ENCODE peak calls at places on chromosomes 5 and 9, in eight cellular contexts. One of them, this sample, is unnamed.

GRCh38 chr5:149727336-149728035 is 2.6 kb upstream of the PPARGC1B start:
- DNase-seq in Peyer's patch: no peak
- DNase-seq in AG04450: no peak
- DNase-seq in foreskin keratinocyte: no peak
- DNase-seq in prostate gland: no peak
- DNase-seq in fibroblast of lung: no peak
- DNase-seq in dorsolateral prefrontal cortex: no peak
- DNase-seq in psoas muscle: no peak
- DNase-seq in this sample: no peak

GRCh38 chr9:22483528-22484060 is 37.0 kb downstream of the DMRTA1 start:
- DNase-seq in Peyer's patch: no peak
- DNase-seq in AG04450: no peak
- DNase-seq in foreskin keratinocyte: no peak
- DNase-seq in prostate gland: no peak
- DNase-seq in fibroblast of lung: no peak
- DNase-seq in dorsolateral prefrontal cortex: no peak
- DNase-seq in psoas muscle: no peak
- DNase-seq in this sample: no peak

GRCh38 chr5:147359551-147359950 is 124.7 kb downstream of the STK32A start:
- DNase-seq in Peyer's patch: no peak
- DNase-seq in AG04450: no peak
- DNase-seq in foreskin keratinocyte: no peak
- DNase-seq in prostate gland: no peak
- DNase-seq in fibroblast of lung: no peak
- DNase-seq in dorsolateral prefrontal cortex: no peak
- DNase-seq in psoas muscle: no peak
- DNase-seq in this sample: no peak

GRCh38 chr5:13601152-13601551 is 343.3 kb downstream of the DNAH5 start:
- DNase-seq in Peyer's patch: no peak
- DNase-seq in AG04450: no peak
- DNase-seq in foreskin keratinocyte: peak
- DNase-seq in prostate gland: no peak
- DNase-seq in fibroblast of lung: no peak
- DNase-seq in dorsolateral prefrontal cortex: no peak
- DNase-seq in psoas muscle: no peak
- DNase-seq in this sample: peak

GRCh38 chr9:93186151-93186715 is 2.3 kb downstream of the WNK2 start:
- DNase-seq in Peyer's patch: no peak
- DNase-seq in AG04450: no peak
- DNase-seq in foreskin keratinocyte: no peak
- DNase-seq in prostate gland: peak
- DNase-seq in fibroblast of lung: no peak
- DNase-seq in dorsolateral prefrontal cortex: no peak
- DNase-seq in psoas muscle: no peak
- DNase-seq in this sample: no peak

GRCh38 chr5:142674438-142675210 is 11.3 kb downstream of the FGF1 start:
- DNase-seq in Peyer's patch: no peak
- DNase-seq in AG04450: peak
- DNase-seq in foreskin keratinocyte: no peak
- DNase-seq in prostate gland: no peak
- DNase-seq in fibroblast of lung: peak
- DNase-seq in dorsolateral prefrontal cortex: no peak
- DNase-seq in psoas muscle: no peak
- DNase-seq in this sample: peak

GRCh38 chr9:93699650-93700049 is 123.3 kb downstream of the PHF2 start:
- DNase-seq in Peyer's patch: no peak
- DNase-seq in AG04450: no peak
- DNase-seq in foreskin keratinocyte: no peak
- DNase-seq in prostate gland: no peak
- DNase-seq in fibroblast of lung: no peak
- DNase-seq in dorsolateral prefrontal cortex: no peak
- DNase-seq in psoas muscle: no peak
- DNase-seq in this sample: no peak

GRCh38 chr9:72145093-72145492 is 4.1 kb upstream of the GDA start:
- DNase-seq in Peyer's patch: no peak
- DNase-seq in AG04450: no peak
- DNase-seq in foreskin keratinocyte: peak
- DNase-seq in prostate gland: no peak
- DNase-seq in fibroblast of lung: no peak
- DNase-seq in dorsolateral prefrontal cortex: no peak
- DNase-seq in psoas muscle: no peak
- DNase-seq in this sample: no peak

GRCh38 chr9:126869368-126869767 is 8.9 kb downstream of the ZBTB34 start:
- DNase-seq in Peyer's patch: no peak
- DNase-seq in AG04450: no peak
- DNase-seq in foreskin keratinocyte: no peak
- DNase-seq in prostate gland: no peak
- DNase-seq in fibroblast of lung: no peak
- DNase-seq in dorsolateral prefrontal cortex: no peak
- DNase-seq in psoas muscle: no peak
- DNase-seq in this sample: no peak

DNA sequence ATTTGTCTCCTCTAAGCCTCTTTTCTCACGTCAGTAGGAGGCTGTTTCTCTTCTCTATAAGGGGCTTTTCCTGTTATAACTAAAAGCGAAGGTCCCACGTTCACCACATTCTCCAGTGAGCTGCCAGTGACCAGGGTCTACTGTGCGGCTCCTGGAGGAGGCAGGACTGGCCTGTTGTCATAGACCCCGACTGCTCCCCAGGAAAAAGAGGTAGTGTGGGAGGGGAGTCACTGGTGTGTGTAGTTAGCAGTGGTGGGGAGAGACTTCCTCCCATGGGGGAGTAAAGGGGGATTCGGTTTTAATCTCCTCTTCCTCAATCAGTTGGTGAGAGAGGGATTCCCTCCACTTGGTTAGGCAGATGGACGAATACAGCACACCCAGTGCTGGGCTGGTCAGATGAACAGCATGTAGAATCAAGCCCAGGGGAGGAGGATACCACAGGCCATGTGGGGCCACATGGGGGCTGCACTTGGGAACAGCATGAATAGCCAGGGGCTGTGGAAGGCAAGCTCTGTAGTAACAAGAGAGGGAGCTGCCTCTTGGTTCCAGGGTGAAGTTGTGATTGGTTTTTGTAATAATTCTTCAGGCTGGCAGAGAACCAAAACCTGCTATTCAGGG is 207.5 kb upstream of the S1PR3 start:
- DNase-seq in Peyer's patch: no peak
- DNase-seq in AG04450: no peak
- DNase-seq in foreskin keratinocyte: no peak
- DNase-seq in prostate gland: no peak
- DNase-seq in fibroblast of lung: no peak
- DNase-seq in dorsolateral prefrontal cortex: no peak
- DNase-seq in psoas muscle: no peak
- DNase-seq in this sample: no peak
- H3K27ac ChIP-seq in Peyer's patch: no peak
- H3K27ac ChIP-seq in AG04450: no peak
- H3K27ac ChIP-seq in foreskin keratinocyte: no peak
- H3K27ac ChIP-seq in prostate gland: no peak
- H3K27ac ChIP-seq in fibroblast of lung: no peak
- H3K27ac ChIP-seq in dorsolateral prefrontal cortex: no peak
- H3K27ac ChIP-seq in psoas muscle: no peak
- H3K27ac ChIP-seq in this sample: no peak

GRCh38 chr5:139392678-139393496 is 2.0 kb downstream of the PROB1 start:
- DNase-seq in Peyer's patch: peak
- DNase-seq in AG04450: no peak
- DNase-seq in foreskin keratinocyte: peak
- DNase-seq in prostate gland: peak
- DNase-seq in fibroblast of lung: peak
- DNase-seq in dorsolateral prefrontal cortex: no peak
- DNase-seq in psoas muscle: peak
- DNase-seq in this sample: peak
- H3K27ac ChIP-seq in Peyer's patch: peak
- H3K27ac ChIP-seq in AG04450: no peak
- H3K27ac ChIP-seq in foreskin keratinocyte: no peak
- H3K27ac ChIP-seq in prostate gland: peak
- H3K27ac ChIP-seq in fibroblast of lung: no peak
- H3K27ac ChIP-seq in dorsolateral prefrontal cortex: no peak
- H3K27ac ChIP-seq in psoas muscle: peak
- H3K27ac ChIP-seq in this sample: no peak

GRCh38 chr5:138369249-138369648 is 16.8 kb downstream of the KDM3B start:
- DNase-seq in Peyer's patch: no peak
- DNase-seq in AG04450: no peak
- DNase-seq in foreskin keratinocyte: no peak
- DNase-seq in prostate gland: no peak
- DNase-seq in fibroblast of lung: no peak
- DNase-seq in dorsolateral prefrontal cortex: no peak
- DNase-seq in psoas muscle: no peak
- DNase-seq in this sample: no peak
- H3K27ac ChIP-seq in Peyer's patch: no peak
- H3K27ac ChIP-seq in AG04450: no peak
- H3K27ac ChIP-seq in foreskin keratinocyte: no peak
- H3K27ac ChIP-seq in prostate gland: no peak
- H3K27ac ChIP-seq in fibroblast of lung: no peak
- H3K27ac ChIP-seq in dorsolateral prefrontal cortex: no peak
- H3K27ac ChIP-seq in psoas muscle: peak
- H3K27ac ChIP-seq in this sample: no peak

GRCh38 chr9:123318192-123318591 is 37.8 kb upstream of the CRB2 start:
- DNase-seq in Peyer's patch: no peak
- DNase-seq in AG04450: no peak
- DNase-seq in foreskin keratinocyte: no peak
- DNase-seq in prostate gland: no peak
- DNase-seq in fibroblast of lung: no peak
- DNase-seq in dorsolateral prefrontal cortex: no peak
- DNase-seq in psoas muscle: no peak
- DNase-seq in this sample: no peak
- H3K27ac ChIP-seq in Peyer's patch: no peak
- H3K27ac ChIP-seq in AG04450: no peak
- H3K27ac ChIP-seq in foreskin keratinocyte: no peak
- H3K27ac ChIP-seq in prostate gland: no peak
- H3K27ac ChIP-seq in fibroblast of lung: no peak
- H3K27ac ChIP-seq in dorsolateral prefrontal cortex: no peak
- H3K27ac ChIP-seq in psoas muscle: no peak
- H3K27ac ChIP-seq in this sample: no peak

GRCh38 chr5:157652377-157652692 is at the start of gene SOX30:
- DNase-seq in Peyer's patch: no peak
- DNase-seq in AG04450: no peak
- DNase-seq in foreskin keratinocyte: no peak
- DNase-seq in prostate gland: no peak
- DNase-seq in fibroblast of lung: no peak
- DNase-seq in dorsolateral prefrontal cortex: no peak
- DNase-seq in psoas muscle: no peak
- DNase-seq in this sample: no peak
- H3K27ac ChIP-seq in Peyer's patch: peak
- H3K27ac ChIP-seq in AG04450: no peak
- H3K27ac ChIP-seq in foreskin keratinocyte: no peak
- H3K27ac ChIP-seq in prostate gland: no peak
- H3K27ac ChIP-seq in fibroblast of lung: no peak
- H3K27ac ChIP-seq in dorsolateral prefrontal cortex: no peak
- H3K27ac ChIP-seq in psoas muscle: no peak
- H3K27ac ChIP-seq in this sample: no peak

This sample was measured in RWPE1.